ENCODE peak calls at places on chromosomes 7 and 10, in four cellular contexts. T is tibial nerve, B is transverse colon, A is heart right ventricle. K is an unnamed sample.

GRCh38 chr10:35950221-35950620 is 308.1 kb upstream of the FZD8 start:
- DNase-seq in T (no peak), B (no peak), A (no peak), K (no peak)

GRCh38 chr10:127906548-127907377 is at the start of gene PTPRE:
- DNase-seq in T (no peak), B (peak), A (peak), K (peak)

GRCh38 chr7:141356096-141356495 is 195.1 kb upstream of the AGK start:
- DNase-seq in T (no peak), B (no peak), A (no peak), K (no peak)

GRCh38 chr10:95056744-95057363 is 12.4 kb downstream of the CYP2C8 start:
- DNase-seq in T (no peak), B (no peak), A (no peak), K (no peak)

GRCh38 chr10:65320256-65321026 is 1605.4 kb upstream of the LRRTM3 start:
- DNase-seq in T (no peak), B (no peak), A (no peak), K (no peak)

GRCh38 chr7:153886506-153887391 is 165.4 kb upstream of the DPP6 start:
- DNase-seq in T (no peak), B (no peak), A (no peak), K (no peak)

GRCh38 chr7:102874166-102874829 is 38.5 kb upstream of the LRRC17 start:
- DNase-seq in T (no peak), B (no peak), A (no peak), K (no peak)

GRCh38 chr10:3142146-3142875 is 30.3 kb downstream of the PITRM1 start:
- DNase-seq in T (no peak), B (no peak), A (no peak), K (no peak)

GRCh38 chr10:118610577-118610976 is 15.1 kb upstream of the PRLHR start:
- DNase-seq in T (no peak), B (no peak), A (no peak), K (no peak)

GRCh38 chr7:80481196-80481884 is 30.5 kb downstream of the GNAT3 start:
- DNase-seq in T (no peak), B (no peak), A (no peak), K (no peak)

GRCh38 chr10:77680065-77680464 is 42.5 kb upstream of the KCNMA1 start:
- DNase-seq in T (no peak), B (no peak), A (no peak), K (no peak)

GRCh38 chr7:155713382-155713781 is 68.9 kb downstream of the RBM33 start:
- DNase-seq in T (no peak), B (peak), A (no peak), K (no peak)

GRCh38 chr7:129773328-129773731 is 161.8 kb downstream of the NRF1 start:
- DNase-seq in T (no peak), B (no peak), A (no peak), K (no peak)

GRCh38 chr10:49375611-49376010 is 20.3 kb downstream of the DRGX start:
- DNase-seq in T (no peak), B (no peak), A (no peak), K (no peak)

GRCh38 chr7:23472974-23473847 is 2.9 kb upstream of the IGF2BP3 start:
- DNase-seq in T (no peak), B (no peak), A (no peak), K (no peak)

GRCh38 chr7:149126662-149127321 is 668 bp upstream of the ZNF425 start:
- DNase-seq in T (no peak), B (peak), A (peak), K (no peak)

GRCh38 chr7:29106128-29106988 is 40.0 kb downstream of the CPVL start:
- DNase-seq in T (no peak), B (no peak), A (peak), K (no peak)

GRCh38 chr10:97087296-97087695 is 98.5 kb downstream of the SLIT1 start:
- DNase-seq in T (no peak), B (no peak), A (no peak), K (no peak)

GRCh38 chr10:90136731-90137316 is 435.4 kb downstream of the KIF20B start:
- DNase-seq in T (no peak), B (no peak), A (no peak), K (no peak)

GRCh38 chr10:78805176-78805575 is 263.6 kb upstream of the ZMIZ1 start:
- DNase-seq in T (peak), B (peak), A (peak), K (peak)

GRCh38 chr10:98332623-98333269 is 64.8 kb upstream of the LOXL4 start:
- DNase-seq in T (no peak), B (no peak), A (no peak), K (no peak)

GRCh38 chr10:94088926-94089381 is 95.2 kb downstream of the PLCE1 start:
- DNase-seq in T (no peak), B (no peak), A (no peak), K (no peak)

GRCh38 chr10:78520737-78521430 is 487.2 kb downstream of the RPS24 start:
- DNase-seq in T (no peak), B (no peak), A (no peak), K (no peak)

GRCh38 chr7:69342154-69342884 is 256.0 kb upstream of the AUTS2 start:
- DNase-seq in T (no peak), B (no peak), A (no peak), K (no peak)

GRCh38 chr10:84089162-84089561 is 50.1 kb upstream of the GHITM start:
- DNase-seq in T (no peak), B (no peak), A (no peak), K (no peak)

GRCh38 chr7:8040768-8041369 is 72.3 kb downstream of the GLCCI1 start:
- DNase-seq in T (no peak), B (no peak), A (no peak), K (no peak)

GRCh38 chr7:8037151-8037550 is 68.6 kb downstream of the GLCCI1 start:
- DNase-seq in T (no peak), B (no peak), A (no peak), K (no peak)

GRCh38 chr7:8035190-8035589 is 66.6 kb downstream of the GLCCI1 start:
- DNase-seq in T (no peak), B (no peak), A (no peak), K (no peak)

GRCh38 chr7:8035647-8036518 is 67.3 kb downstream of the GLCCI1 start:
- DNase-seq in T (no peak), B (no peak), A (no peak), K (no peak)
- TF ChIP-seq CTCF in T (no peak), B (peak), A (no peak), K (no peak)

DNA sequence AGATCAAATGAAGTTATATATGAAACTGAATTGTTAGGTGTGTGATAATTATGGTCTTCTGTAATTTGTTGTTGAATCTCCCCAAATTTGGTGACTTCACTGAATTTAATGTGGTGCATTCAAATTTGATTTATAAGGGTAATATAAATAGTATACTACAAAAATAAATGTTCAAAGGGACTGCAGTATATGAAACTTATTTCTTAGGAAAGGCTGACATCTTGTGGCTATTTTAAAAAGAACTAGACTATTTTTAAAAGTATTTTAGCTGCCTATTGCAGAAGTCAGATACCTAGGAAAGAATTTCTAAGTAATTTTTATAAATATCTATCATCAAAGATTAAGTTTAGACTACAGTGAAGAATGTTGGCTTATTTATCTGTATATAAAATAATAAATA is 36.6 kb downstream of the ATRNL1 start:
- DNase-seq in T (no peak), B (no peak), A (no peak), K (no peak)
- TF ChIP-seq CTCF in T (peak), B (peak), A (no peak), K (peak)

GRCh38 chr10:73819513-73820093 is 8.2 kb upstream of the NDST2 start:
- DNase-seq in T (no peak), B (peak), A (peak), K (peak)
- TF ChIP-seq CTCF in T (no peak), B (no peak), A (no peak), K (no peak)

DNA sequence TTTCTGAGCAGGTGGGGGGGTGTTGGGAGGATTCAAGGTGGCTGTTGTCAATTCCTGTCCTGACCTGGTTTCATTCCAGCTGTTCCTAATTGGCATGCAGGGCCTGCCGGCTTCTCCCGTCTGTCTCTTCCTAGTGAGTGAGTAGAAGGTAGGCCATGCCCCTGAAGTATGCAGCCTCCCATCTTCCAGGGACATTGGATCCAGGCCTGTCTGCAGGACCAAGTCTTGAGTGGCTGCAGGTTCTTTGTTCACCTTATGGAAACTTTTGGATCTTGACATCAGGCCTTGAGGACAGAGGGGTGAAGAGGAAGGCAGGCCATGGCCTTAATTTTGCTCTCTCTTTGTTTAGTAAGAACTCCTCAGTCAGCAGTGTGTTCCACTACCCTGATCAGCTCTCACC is 131.8 kb downstream of the SH2D4B start:
- DNase-seq in T (no peak), B (no peak), A (no peak), K (no peak)
- TF ChIP-seq CTCF in T (no peak), B (no peak), A (no peak), K (no peak)

K was measured in breast epithelium.